ENCODE peak calls at places on chromosome 5, in ten cellular contexts. B is NAMALWA; W is ovary; J is activated T-helper 1 cell treated with anti-CD3 and anti-CD28 coated beads, Interleukin-12 subunit alpha, Interleukin-12 subunit beta, Interleukin-2, Interleukin-4 antibody, amounts not matched to agents 30 ng/mL and 10 ng/mL and 1 ng/mL, durations not matched to agents 14 hours and 24 hours and 36 hours; Q is NCI-H2029; U is small intestine; G is HFFc6; E is T-helper 2 cell; R is stimulated activated CD8-positive, alpha-beta memory T cell treated with anti-CD3 and anti-CD28 coated beads, Interleukin-15, amount 100 ng/mL, for 24 hours; D is head of caudate nucleus. L is an unnamed sample.

GRCh38 chr5:66326276-66326675 is 182.2 kb downstream of the SREK1 start:
- DNase-seq in B (no peak), W (no peak), J (no peak), Q (no peak), U (no peak), G (no peak), E (no peak), R (no peak), D (no peak), L (no peak)

GRCh38 chr5:140151068-140151718 is 23.8 kb upstream of the CYSTM1 start:
- DNase-seq in B (no peak), W (no peak), J (no peak), Q (peak; percentile 81), U (peak; percentile 51), G (no peak), E (no peak), R (no peak), D (no peak), L (no peak)

GRCh38 chr5:93349613-93350012 is 231.4 kb downstream of the NR2F1-AS1 start:
- DNase-seq in B (no peak), W (no peak), J (no peak), Q (no peak), U (no peak), G (peak; percentile 73), E (no peak), R (no peak), D (no peak), L (no peak)

GRCh38 chr5:108084105-108084504 is 297.8 kb downstream of the FBXL17 start:
- DNase-seq in B (no peak), W (no peak), J (no peak), Q (no peak), U (no peak), G (no peak), E (no peak), R (no peak), D (no peak), L (no peak)

GRCh38 chr5:133825631-133826289 is 142.7 kb downstream of the C5orf15 start:
- DNase-seq in B (no peak), W (no peak), J (no peak), Q (peak; percentile 89), U (no peak), G (no peak), E (no peak), R (no peak), D (no peak), L (no peak)

GRCh38 chr5:14143843-14144585 is 872 bp downstream of the TRIO start:
- DNase-seq in B (peak; percentile 61), W (peak; percentile 47), J (peak; percentile 15), Q (no peak), U (peak; percentile 46), G (no peak), E (no peak), R (peak; percentile 10), D (peak; percentile 13), L (no peak)

GRCh38 chr5:158979749-158980521 is 119.8 kb downstream of the EBF1 start:
- DNase-seq in B (no peak), W (peak; percentile 63), J (no peak), Q (no peak), U (no peak), G (no peak), E (no peak), R (no peak), D (peak; percentile 67), L (no peak)

GRCh38 chr5:61575581-61575980 is 243.5 kb downstream of the ZSWIM6 start:
- DNase-seq in B (no peak), W (no peak), J (no peak), Q (no peak), U (no peak), G (no peak), E (no peak), R (no peak), D (no peak), L (no peak)

GRCh38 chr5:76174101-76174500 is 90.9 kb downstream of the SV2C start:
- DNase-seq in B (no peak), W (no peak), J (no peak), Q (no peak), U (no peak), G (no peak), E (no peak), R (no peak), D (no peak), L (no peak)

GRCh38 chr5:41508696-41509398 is 1.6 kb downstream of the PLCXD3 start:
- DNase-seq in B (no peak), W (peak; percentile 13), J (no peak), Q (no peak), U (no peak), G (no peak), E (no peak), R (no peak), D (no peak), L (no peak)

GRCh38 chr5:129367883-129368282 is 92.2 kb upstream of the ADAMTS19 start:
- DNase-seq in B (no peak), W (no peak), J (no peak), Q (no peak), U (no peak), G (no peak), E (no peak), R (no peak), D (no peak), L (no peak)

GRCh38 chr5:107933326-107933725 is 262.6 kb upstream of the EFNA5 start:
- DNase-seq in B (no peak), W (no peak), J (no peak), Q (no peak), U (no peak), G (no peak), E (no peak), R (no peak), D (no peak), L (no peak)

GRCh38 chr5:82019342-82020138 is 47.7 kb downstream of the ATG10 start:
- DNase-seq in B (peak; percentile 5), W (no peak), J (no peak), Q (peak; percentile 61), U (no peak), G (no peak), E (no peak), R (no peak), D (peak; percentile 41), L (no peak)

GRCh38 chr5:139543423-139543991 is 17.6 kb upstream of the UBE2D2 start:
- DNase-seq in B (peak; percentile 84), W (no peak), J (peak; percentile 30), Q (no peak), U (peak; percentile 54), G (no peak), E (no peak), R (no peak), D (peak; percentile 73), L (peak; percentile 38)

GRCh38 chr5:1073239-1074102 is 38.4 kb downstream of the SLC12A7 start:
- DNase-seq in B (no peak), W (no peak), J (no peak), Q (no peak), U (peak; percentile 33), G (no peak), E (no peak), R (no peak), D (no peak), L (peak; percentile 9)

GRCh38 chr5:14326035-14326909 is 183.1 kb downstream of the TRIO start:
- DNase-seq in B (peak; percentile 21), W (no peak), J (no peak), Q (no peak), U (no peak), G (no peak), E (no peak), R (no peak), D (no peak), L (no peak)

GRCh38 chr5:1889321-1890065 is 6.8 kb upstream of the IRX4 start:
- DNase-seq in B (no peak), W (no peak), J (no peak), Q (no peak), U (no peak), G (no peak), E (no peak), R (no peak), D (no peak), L (no peak)

GRCh38 chr5:103057208-103058130 is 62.5 kb downstream of the GIN1 start:
- DNase-seq in B (no peak), W (no peak), J (no peak), Q (no peak), U (peak; percentile 26), G (peak; percentile 11), E (no peak), R (no peak), D (no peak), L (no peak)

GRCh38 chr5:116482394-116482793 is 92.2 kb downstream of the SEMA6A start:
- DNase-seq in B (no peak), W (no peak), J (no peak), Q (no peak), U (no peak), G (no peak), E (no peak), R (no peak), D (no peak), L (no peak)

GRCh38 chr5:60961685-60962084 is 16.7 kb downstream of the NDUFAF2 start:
- DNase-seq in B (no peak), W (no peak), J (no peak), Q (no peak), U (no peak), G (no peak), E (no peak), R (no peak), D (no peak), L (no peak)

GRCh38 chr5:109953821-109954220 is 264.1 kb downstream of the MAN2A1 start:
- DNase-seq in B (no peak), W (no peak), J (no peak), Q (no peak), U (no peak), G (no peak), E (no peak), R (no peak), D (no peak), L (no peak)

GRCh38 chr5:112878760-112879159 is 17.7 kb downstream of the SRP19 start:
- DNase-seq in B (no peak), W (no peak), J (peak; percentile 62), Q (no peak), U (peak; percentile 49), G (no peak), E (peak; percentile 27), R (no peak), D (no peak), L (peak; percentile 32)

GRCh38 chr5:17412760-17413671 is 85.0 kb upstream of the TAF11L2 start:
- DNase-seq in B (peak; percentile 14), W (no peak), J (no peak), Q (no peak), U (no peak), G (no peak), E (no peak), R (no peak), D (no peak), L (no peak)

GRCh38 chr5:76363385-76364261 is 39.5 kb upstream of the IQGAP2 start:
- DNase-seq in B (no peak), W (no peak), J (no peak), Q (no peak), U (peak; percentile 87), G (no peak), E (no peak), R (no peak), D (no peak), L (no peak)

GRCh38 chr5:150661086-150661485 is at the start of gene MYOZ3:
- DNase-seq in B (no peak), W (no peak), J (no peak), Q (no peak), U (no peak), G (no peak), E (no peak), R (no peak), D (no peak), L (no peak)

GRCh38 chr5:93022770-93023169 is 558.2 kb downstream of the NR2F1-AS1 start:
- DNase-seq in B (no peak), W (no peak), J (no peak), Q (no peak), U (no peak), G (no peak), E (no peak), R (no peak), D (no peak), L (no peak)

GRCh38 chr5:173964491-173964890 is 24.5 kb upstream of the C5orf47 start:
- DNase-seq in B (no peak), W (no peak), J (no peak), Q (no peak), U (no peak), G (no peak), E (no peak), R (no peak), D (no peak), L (no peak)

GRCh38 chr5:91591076-91591475 is 208.0 kb upstream of the ARRDC3 start:
- DNase-seq in B (peak; percentile 19), W (no peak), J (no peak), Q (no peak), U (no peak), G (no peak), E (no peak), R (no peak), D (no peak), L (no peak)

L was measured in activated CD4-positive, alpha-beta T cell treated with anti-CD3 and anti-CD28 coated beads, Interleukin-2, amount 50 U/mL, for 1 hour.